ENCODE peak calls at places on chromosome 4, in four cellular contexts. O is HepG2, V is hepatocyte, C is fibroblast of lung. D is an unnamed sample.

GRCh38 chr4:35503435-35503834 is 740.9 kb downstream of the ARAP2 start:
- DNase-seq in O (no peak), V (no peak), C (no peak), D (no peak)

GRCh38 chr4:150852237-150852636 is 162.8 kb downstream of the LRBA start:
- DNase-seq in O (no peak), V (no peak), C (no peak), D (no peak)

GRCh38 chr4:184028571-184028996 is 123.5 kb downstream of the STOX2 start:
- DNase-seq in O (no peak), V (no peak), C (peak; percentile 9), D (no peak)

GRCh38 chr4:1192493-1193205 is 20.3 kb upstream of the SPON2 start:
- DNase-seq in O (no peak), V (peak; percentile 4), C (no peak), D (no peak)

GRCh38 chr4:142406051-142406549 is 440.0 kb downstream of the INPP4B start:
- DNase-seq in O (no peak), V (peak; percentile 4), C (peak; percentile 18), D (no peak)

GRCh38 chr4:26741491-26741871 is 119.2 kb upstream of the STIM2 start:
- DNase-seq in O (no peak), V (no peak), C (no peak), D (no peak)

GRCh38 chr4:152581536-152582160 is 45.8 kb upstream of the FBXW7 start:
- DNase-seq in O (no peak), V (no peak), C (no peak), D (no peak)

GRCh38 chr4:41719417-41719816 is 29.1 kb downstream of the PHOX2B start:
- DNase-seq in O (no peak), V (no peak), C (no peak), D (no peak)

GRCh38 chr4:66574145-66574978 is 904.1 kb upstream of the EPHA5 start:
- DNase-seq in O (no peak), V (peak; percentile 22), C (peak; percentile 53), D (no peak)

GRCh38 chr4:113080050-113080449 is 30.6 kb downstream of the ANK2 start:
- DNase-seq in O (peak; percentile 37), V (peak; percentile 54), C (no peak), D (no peak)

GRCh38 chr4:15040916-15041463 is 38.7 kb downstream of the CPEB2 start:
- DNase-seq in O (no peak), V (no peak), C (peak; percentile 32), D (no peak)

GRCh38 chr4:112514079-112514448 is 1.9 kb downstream of the NEUROG2 start:
- DNase-seq in O (no peak), V (no peak), C (no peak), D (no peak)

GRCh38 chr4:8517946-8518345 is 62.2 kb upstream of the GPR78 start:
- DNase-seq in O (no peak), V (no peak), C (no peak), D (no peak)

GRCh38 chr4:119726505-119726904 is 97.9 kb upstream of the PDE5A start:
- DNase-seq in O (no peak), V (no peak), C (peak; percentile 31), D (no peak)

GRCh38 chr4:8639021-8639420 is 46.5 kb downstream of the CPZ start:
- DNase-seq in O (no peak), V (no peak), C (no peak), D (no peak)

GRCh38 chr4:136750898-136751297 is 781.4 kb downstream of the PCDH18 start:
- DNase-seq in O (peak; percentile 5), V (no peak), C (peak; percentile 41), D (no peak)

GRCh38 chr4:103046416-103047290 is 27.1 kb upstream of the SLC9B1 start:
- DNase-seq in O (peak; percentile 50), V (peak; percentile 62), C (peak; percentile 58), D (no peak)

GRCh38 chr4:187995322-187996207 is at the start of gene ZFP42:
- DNase-seq in O (no peak), V (peak; percentile 53), C (peak; percentile 2), D (no peak)

GRCh38 chr4:125315571-125316390 is 1.0 kb downstream of the FAT4 start:
- DNase-seq in O (peak; percentile 18), V (peak; percentile 79), C (peak; percentile 61), D (no peak)

GRCh38 chr4:845836-846251 is 19.9 kb upstream of the CPLX1 start:
- DNase-seq in O (no peak), V (no peak), C (peak; percentile 21), D (no peak)

GRCh38 chr4:71473541-71474240 is 134.9 kb downstream of the SLC4A4 start:
- DNase-seq in O (no peak), V (no peak), C (no peak), D (no peak)

GRCh38 chr4:139764686-139765085 is 99.1 kb downstream of the MGST2 start:
- DNase-seq in O (no peak), V (no peak), C (no peak), D (no peak)

GRCh38 chr4:80225628-80226027 is 28.3 kb downstream of the PRDM8 start:
- DNase-seq in O (no peak), V (no peak), C (no peak), D (no peak)

GRCh38 chr4:80220711-80221110 is 23.4 kb downstream of the PRDM8 start:
- DNase-seq in O (no peak), V (no peak), C (no peak), D (no peak)

GRCh38 chr4:80216100-80216761 is 18.9 kb downstream of the PRDM8 start:
- DNase-seq in O (no peak), V (no peak), C (no peak), D (no peak)

GRCh38 chr4:80219301-80220025 is 22.2 kb downstream of the PRDM8 start:
- DNase-seq in O (no peak), V (peak; percentile 5), C (no peak), D (no peak)

GRCh38 chr4:80221161-80221560 is 23.9 kb downstream of the PRDM8 start:
- DNase-seq in O (no peak), V (peak; percentile 15), C (peak; percentile 71), D (no peak)
- TF ChIP-seq CTCF in O (no peak), V (peak; percentile 59), C (peak; percentile 46), D (peak; percentile 6)

GRCh38 chr4:128958194-128958593 is 135.1 kb downstream of the SCLT1 start:
- DNase-seq in O (peak; percentile 83), V (peak; percentile 13), C (peak; percentile 22), D (no peak)

GRCh38 chr4:128961405-128961804 is 131.9 kb downstream of the SCLT1 start:
- DNase-seq in O (no peak), V (no peak), C (no peak), D (no peak)

GRCh38 chr4:128955751-128956150 is 137.6 kb downstream of the SCLT1 start:
- DNase-seq in O (no peak), V (no peak), C (no peak), D (no peak)

GRCh38 chr4:128954941-128955340 is 138.4 kb downstream of the SCLT1 start:
- DNase-seq in O (peak; percentile 44), V (no peak), C (no peak), D (no peak)

GRCh38 chr4:128957459-128957858 is 135.9 kb downstream of the SCLT1 start:
- DNase-seq in O (no peak), V (no peak), C (no peak), D (no peak)
- H3K27ac ChIP-seq in O (no peak overlapping the region), V (no peak overlapping the region), C (no peak overlapping the region), D (no peak overlapping the region)

GRCh38 chr4:4625488-4625887 is 83.6 kb upstream of the STX18 start:
- DNase-seq in O (no peak), V (no peak), C (peak; percentile 93), D (no peak)
- H3K4me2 ChIP-seq in O (no peak overlapping the region), V (no peak overlapping the region), C (peak overlapping the region; percentile 15), D (no peak overlapping the region)

DNA sequence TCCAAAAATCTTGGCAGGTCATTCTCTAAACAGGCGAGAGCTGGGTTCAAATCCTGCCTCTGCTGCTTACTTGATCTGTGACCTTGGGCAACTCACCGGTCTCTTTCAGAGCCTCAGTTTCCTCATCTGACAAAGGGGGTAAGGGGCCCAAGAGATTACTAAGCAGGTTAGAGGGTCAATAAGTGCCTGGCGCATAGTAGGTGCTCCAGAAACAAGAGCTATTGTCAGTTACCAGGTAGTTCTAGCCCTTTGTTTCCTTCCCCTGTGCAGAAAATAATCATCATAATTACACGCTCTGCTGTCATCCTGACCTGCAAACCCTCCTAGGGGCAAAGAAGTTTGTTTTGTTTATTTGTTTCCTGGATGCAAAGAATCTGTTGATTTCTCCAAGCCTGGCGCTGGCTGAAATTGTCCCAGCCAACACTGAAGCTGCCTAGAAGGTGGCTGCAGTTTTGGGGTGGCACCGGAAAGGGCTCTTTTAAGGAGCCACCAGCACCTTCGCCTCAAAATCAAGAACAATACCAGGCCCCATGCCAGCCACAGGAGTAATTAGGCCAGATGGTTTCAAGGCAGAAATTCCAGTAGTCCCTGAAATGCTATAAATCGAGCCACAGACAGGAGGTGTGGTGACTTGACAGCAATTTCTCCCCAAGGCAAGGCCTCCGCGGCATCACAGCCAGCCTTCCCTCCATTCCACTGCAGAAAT is 10.2 kb upstream of the KIAA0232 start:
- DNase-seq in O (no peak), V (no peak), C (no peak), D (no peak)
- TF ChIP-seq CTCF in O (no peak), V (no peak), C (no peak), D (no peak)

DNA sequence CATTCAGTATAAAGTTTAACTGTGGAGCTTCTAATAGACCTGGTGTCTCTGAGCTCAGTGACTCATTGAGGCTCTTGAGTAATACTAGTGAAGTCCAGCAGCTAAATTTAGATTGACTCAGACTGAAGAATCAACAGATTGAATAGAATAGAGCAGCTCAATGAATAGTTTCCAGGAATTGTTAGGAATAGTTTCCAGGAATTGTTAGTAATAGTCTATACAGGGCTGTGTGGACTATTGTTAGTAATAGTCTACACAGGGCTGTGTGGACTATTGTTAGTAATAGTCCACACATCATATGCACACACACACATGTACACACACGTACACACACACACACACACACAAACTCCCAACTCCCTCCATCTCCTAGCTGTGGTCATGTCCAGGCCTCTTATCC is 3.0 kb downstream of the GIMD1 start:
- DNase-seq in O (peak; percentile 89), V (peak; percentile 65), C (peak; percentile 90), D (peak; percentile 57)
- H3K27ac ChIP-seq in O (no peak overlapping the region), V (peak overlapping the region; percentile 22), C (peak overlapping the region; percentile 70), D (no peak overlapping the region)